ENCODE peak calls at places on chromosomes 1 and 21, in seven cellular contexts. One of them, this sample, is unnamed.

GRCh38 chr1:117373932-117374331 is 6.7 kb downstream of the MAN1A2 start:
- DNase-seq in AG04450: no peak
- DNase-seq in neural progenitor cell: no peak
- DNase-seq in cardiac muscle cell: no peak
- DNase-seq in brain microvascular endothelial cell: no peak
- DNase-seq in fibroblast of lung: no peak
- DNase-seq in bronchial epithelial cell: no peak
- DNase-seq in this sample: no peak

GRCh38 chr1:93750946-93751345 is 69.3 kb upstream of the BCAR3 start:
- DNase-seq in AG04450: no peak
- DNase-seq in neural progenitor cell: no peak
- DNase-seq in cardiac muscle cell: no peak
- DNase-seq in brain microvascular endothelial cell: no peak
- DNase-seq in fibroblast of lung: no peak
- DNase-seq in bronchial epithelial cell: no peak
- DNase-seq in this sample: no peak

GRCh38 chr1:40820911-40821693 is 37.5 kb downstream of the KCNQ4 start:
- DNase-seq in AG04450: no peak
- DNase-seq in neural progenitor cell: no peak
- DNase-seq in cardiac muscle cell: no peak
- DNase-seq in brain microvascular endothelial cell: no peak
- DNase-seq in fibroblast of lung: no peak
- DNase-seq in bronchial epithelial cell: no peak
- DNase-seq in this sample: no peak

GRCh38 chr21:17050156-17050555 is 462.7 kb upstream of the CXADR start:
- DNase-seq in AG04450: no peak
- DNase-seq in neural progenitor cell: no peak
- DNase-seq in cardiac muscle cell: no peak
- DNase-seq in brain microvascular endothelial cell: no peak
- DNase-seq in fibroblast of lung: peak; percentile 17
- DNase-seq in bronchial epithelial cell: no peak
- DNase-seq in this sample: no peak

GRCh38 chr1:234609528-234610042 is 393 bp downstream of the IRF2BP2 start:
- DNase-seq in AG04450: no peak
- DNase-seq in neural progenitor cell: peak; percentile 65
- DNase-seq in cardiac muscle cell: peak; percentile 46
- DNase-seq in brain microvascular endothelial cell: no peak
- DNase-seq in fibroblast of lung: no peak
- DNase-seq in bronchial epithelial cell: no peak
- DNase-seq in this sample: no peak

GRCh38 chr21:44751799-44752636 is 40.6 kb upstream of the TSPEAR start:
- DNase-seq in AG04450: no peak
- DNase-seq in neural progenitor cell: no peak
- DNase-seq in cardiac muscle cell: no peak
- DNase-seq in brain microvascular endothelial cell: no peak
- DNase-seq in fibroblast of lung: no peak
- DNase-seq in bronchial epithelial cell: no peak
- DNase-seq in this sample: no peak

GRCh38 chr1:213292653-213293052 is 241.6 kb downstream of the RPS6KC1 start:
- DNase-seq in AG04450: no peak
- DNase-seq in neural progenitor cell: no peak
- DNase-seq in cardiac muscle cell: no peak
- DNase-seq in brain microvascular endothelial cell: no peak
- DNase-seq in fibroblast of lung: no peak
- DNase-seq in bronchial epithelial cell: no peak
- DNase-seq in this sample: no peak

GRCh38 chr1:153799566-153800465 is 24.6 kb downstream of the SLC27A3 start:
- DNase-seq in AG04450: no peak
- DNase-seq in neural progenitor cell: no peak
- DNase-seq in cardiac muscle cell: no peak
- DNase-seq in brain microvascular endothelial cell: no peak
- DNase-seq in fibroblast of lung: no peak
- DNase-seq in bronchial epithelial cell: no peak
- DNase-seq in this sample: no peak

GRCh38 chr1:184407816-184408510 is 21.1 kb downstream of the C1orf21 start:
- DNase-seq in AG04450: no peak
- DNase-seq in neural progenitor cell: no peak
- DNase-seq in cardiac muscle cell: no peak
- DNase-seq in brain microvascular endothelial cell: no peak
- DNase-seq in fibroblast of lung: peak; percentile 62
- DNase-seq in bronchial epithelial cell: peak; percentile 53
- DNase-seq in this sample: no peak

DNA sequence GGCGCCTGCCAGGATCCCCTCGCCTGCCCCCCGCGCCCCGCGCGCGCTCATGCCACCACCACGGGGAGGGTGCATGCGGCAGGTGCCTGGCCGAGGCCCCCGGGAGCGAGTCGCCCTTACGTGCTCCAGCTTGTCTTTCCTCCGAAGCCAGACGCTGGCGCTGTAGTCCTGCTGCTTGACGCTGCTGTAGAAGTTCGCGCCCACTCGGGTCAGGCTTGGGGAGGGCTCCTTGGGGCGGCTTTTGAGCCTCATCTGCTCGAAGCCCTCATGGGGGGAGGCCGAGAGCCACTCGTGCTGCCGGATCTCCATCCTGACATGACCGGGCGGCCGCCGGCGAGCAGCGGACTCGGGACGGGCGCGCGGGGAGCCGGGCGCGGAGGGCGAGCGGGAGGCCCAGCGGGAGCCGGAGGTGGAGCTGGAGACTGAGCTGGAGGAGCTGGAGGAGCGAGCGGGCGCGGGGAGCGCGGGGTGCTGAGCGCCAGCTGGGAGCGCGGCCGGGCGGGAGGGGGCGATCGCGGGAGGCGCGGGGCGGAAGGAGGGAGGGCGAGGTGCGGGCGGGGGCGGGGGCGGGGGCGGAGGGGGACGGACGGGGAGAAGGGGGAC is 428 bp downstream of the PLD5 start:
- DNase-seq in AG04450: no peak
- DNase-seq in neural progenitor cell: peak; percentile 85
- DNase-seq in cardiac muscle cell: peak; percentile 80
- DNase-seq in brain microvascular endothelial cell: no peak
- DNase-seq in fibroblast of lung: peak; percentile 26
- DNase-seq in bronchial epithelial cell: peak; percentile 12
- DNase-seq in this sample: peak; percentile 50
- H3K27me3 ChIP-seq in AG04450: peaks cover 24% of the 10 kb centered on the region
- H3K27me3 ChIP-seq in neural progenitor cell: peaks cover 23% of the 10 kb centered on the region
- H3K27me3 ChIP-seq in cardiac muscle cell: peaks cover 84% of the 10 kb centered on the region
- H3K27me3 ChIP-seq in brain microvascular endothelial cell: peaks cover 31% of the 10 kb centered on the region
- H3K27me3 ChIP-seq in fibroblast of lung: peaks cover 21% of the 10 kb centered on the region
- H3K27me3 ChIP-seq in bronchial epithelial cell: peaks cover 25% of the 10 kb centered on the region
- H3K27me3 ChIP-seq in this sample: no peaks in the 10 kb centered on the region

DNA sequence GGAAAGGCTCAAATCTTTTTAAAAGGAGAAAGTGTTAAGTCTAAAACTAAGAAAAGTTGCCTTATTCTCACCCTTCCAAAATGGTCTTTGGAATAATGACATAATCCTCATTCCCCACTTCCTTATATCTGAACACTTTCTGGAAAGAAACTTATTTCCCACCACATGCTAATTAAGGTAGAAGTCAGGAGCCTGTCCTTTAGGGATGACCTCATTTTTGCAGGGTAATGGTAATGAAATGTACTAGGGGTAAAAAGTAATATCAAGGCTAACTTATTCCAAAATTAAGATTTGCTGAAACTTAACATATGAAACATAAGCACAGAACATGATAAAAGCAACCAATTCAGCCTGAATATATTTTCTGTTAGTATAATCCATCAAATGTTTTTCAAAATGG is 29.4 kb upstream of the C1orf185 start:
- DNase-seq in AG04450: no peak
- DNase-seq in neural progenitor cell: no peak
- DNase-seq in cardiac muscle cell: no peak
- DNase-seq in brain microvascular endothelial cell: no peak
- DNase-seq in fibroblast of lung: no peak
- DNase-seq in bronchial epithelial cell: no peak
- DNase-seq in this sample: no peak
- H3K27me3 ChIP-seq in AG04450: peaks cover 3% of the 10 kb centered on the region
- H3K27me3 ChIP-seq in neural progenitor cell: no peaks in the 10 kb centered on the region
- H3K27me3 ChIP-seq in cardiac muscle cell: peaks cover 3% of the 10 kb centered on the region
- H3K27me3 ChIP-seq in brain microvascular endothelial cell: no peaks in the 10 kb centered on the region
- H3K27me3 ChIP-seq in fibroblast of lung: no peaks in the 10 kb centered on the region
- H3K27me3 ChIP-seq in bronchial epithelial cell: no peaks in the 10 kb centered on the region
- H3K27me3 ChIP-seq in this sample: no peaks in the 10 kb centered on the region

DNA sequence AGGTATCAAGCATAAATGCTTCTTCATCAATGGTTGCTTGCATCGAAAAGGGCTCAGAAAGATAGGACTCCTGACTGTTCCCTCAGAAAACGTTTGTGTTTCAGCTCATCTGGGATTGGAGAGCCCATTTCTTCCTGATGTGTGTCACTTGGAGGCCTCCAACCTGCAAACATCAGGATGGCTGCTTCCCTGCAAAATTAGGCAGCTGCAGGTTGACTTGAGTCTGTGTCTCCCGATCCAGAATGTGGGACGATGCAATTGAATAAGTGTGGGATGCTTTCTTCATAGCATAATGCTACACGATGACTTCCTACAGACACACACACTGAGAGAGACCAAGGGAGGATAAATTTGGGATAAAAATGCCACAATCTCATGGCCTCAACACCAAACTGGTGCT is 42.2 kb downstream of the OLIG1 start:
- DNase-seq in AG04450: no peak
- DNase-seq in neural progenitor cell: no peak
- DNase-seq in cardiac muscle cell: no peak
- DNase-seq in brain microvascular endothelial cell: no peak
- DNase-seq in fibroblast of lung: no peak
- DNase-seq in bronchial epithelial cell: no peak
- DNase-seq in this sample: no peak
- H3K27me3 ChIP-seq in AG04450: peaks cover 78% of the 10 kb centered on the region
- H3K27me3 ChIP-seq in neural progenitor cell: peaks cover 96% of the 10 kb centered on the region
- H3K27me3 ChIP-seq in cardiac muscle cell: peaks cover 47% of the 10 kb centered on the region
- H3K27me3 ChIP-seq in brain microvascular endothelial cell: peaks cover 75% of the 10 kb centered on the region
- H3K27me3 ChIP-seq in fibroblast of lung: peaks cover 53% of the 10 kb centered on the region
- H3K27me3 ChIP-seq in bronchial epithelial cell: peaks cover 18% of the 10 kb centered on the region
- H3K27me3 ChIP-seq in this sample: peaks cover 48% of the 10 kb centered on the region

GRCh38 chr1:39729842-39730241 is 8.8 kb upstream of the PPIE start:
- DNase-seq in AG04450: no peak
- DNase-seq in neural progenitor cell: no peak
- DNase-seq in cardiac muscle cell: no peak
- DNase-seq in brain microvascular endothelial cell: no peak
- DNase-seq in fibroblast of lung: no peak
- DNase-seq in bronchial epithelial cell: no peak
- DNase-seq in this sample: no peak

GRCh38 chr1:39733161-39733560 is 5.5 kb upstream of the PPIE start:
- DNase-seq in AG04450: no peak
- DNase-seq in neural progenitor cell: no peak
- DNase-seq in cardiac muscle cell: no peak
- DNase-seq in brain microvascular endothelial cell: no peak
- DNase-seq in fibroblast of lung: no peak
- DNase-seq in bronchial epithelial cell: peak; percentile 53
- DNase-seq in this sample: no peak

GRCh38 chr1:39729030-39729429 is 9.7 kb upstream of the PPIE start:
- DNase-seq in AG04450: no peak
- DNase-seq in neural progenitor cell: no peak
- DNase-seq in cardiac muscle cell: no peak
- DNase-seq in brain microvascular endothelial cell: no peak
- DNase-seq in fibroblast of lung: no peak
- DNase-seq in bronchial epithelial cell: peak; percentile 58
- DNase-seq in this sample: no peak

GRCh38 chr1:39735731-39736130 is 3.0 kb upstream of the PPIE start:
- DNase-seq in AG04450: no peak
- DNase-seq in neural progenitor cell: no peak
- DNase-seq in cardiac muscle cell: no peak
- DNase-seq in brain microvascular endothelial cell: no peak
- DNase-seq in fibroblast of lung: no peak
- DNase-seq in bronchial epithelial cell: peak; percentile 18
- DNase-seq in this sample: no peak

DNA sequence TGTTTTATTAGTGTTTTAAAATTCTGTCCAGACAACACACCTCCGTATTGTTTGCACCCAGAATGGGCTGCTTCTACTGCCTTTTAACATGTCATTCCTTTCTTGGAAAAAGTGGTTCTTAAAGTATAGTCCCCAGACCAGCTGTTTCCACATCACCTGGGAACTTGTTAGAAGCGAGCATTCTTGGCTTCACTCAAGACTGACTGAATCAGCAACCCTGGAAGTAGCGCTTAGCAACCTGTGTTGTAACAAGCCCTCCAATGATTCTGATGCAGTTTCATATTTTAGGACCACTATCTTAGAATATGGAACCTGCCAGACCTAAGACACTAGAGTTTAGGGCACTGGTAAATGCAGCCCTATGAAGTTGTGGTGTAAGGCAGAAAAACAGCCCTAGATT is 6.0 kb upstream of the PPIE start:
- DNase-seq in AG04450: no peak
- DNase-seq in neural progenitor cell: no peak
- DNase-seq in cardiac muscle cell: no peak
- DNase-seq in brain microvascular endothelial cell: no peak
- DNase-seq in fibroblast of lung: no peak
- DNase-seq in bronchial epithelial cell: peak; percentile 61
- DNase-seq in this sample: no peak
- H3K27me3 ChIP-seq in AG04450: peaks cover 34% of the 10 kb centered on the region
- H3K27me3 ChIP-seq in neural progenitor cell: peaks cover 100% of the 10 kb centered on the region
- H3K27me3 ChIP-seq in cardiac muscle cell: peaks cover 97% of the 10 kb centered on the region
- H3K27me3 ChIP-seq in brain microvascular endothelial cell: peaks cover 22% of the 10 kb centered on the region
- H3K27me3 ChIP-seq in fibroblast of lung: peaks cover 33% of the 10 kb centered on the region
- H3K27me3 ChIP-seq in bronchial epithelial cell: no peaks in the 10 kb centered on the region
- H3K27me3 ChIP-seq in this sample: no peaks in the 10 kb centered on the region

GRCh38 chr1:913491-914252 is 10.1 kb upstream of the SAMD11 start:
- DNase-seq in AG04450: no peak
- DNase-seq in neural progenitor cell: no peak
- DNase-seq in cardiac muscle cell: no peak
- DNase-seq in brain microvascular endothelial cell: no peak
- DNase-seq in fibroblast of lung: no peak
- DNase-seq in bronchial epithelial cell: no peak
- DNase-seq in this sample: no peak

GRCh38 chr1:914253-914890 is 9.4 kb upstream of the SAMD11 start:
- DNase-seq in AG04450: no peak
- DNase-seq in neural progenitor cell: no peak
- DNase-seq in cardiac muscle cell: no peak
- DNase-seq in brain microvascular endothelial cell: no peak
- DNase-seq in fibroblast of lung: no peak
- DNase-seq in bronchial epithelial cell: no peak
- DNase-seq in this sample: no peak

GRCh38 chr1:916173-917075 is 7.3 kb upstream of the SAMD11 start:
- DNase-seq in AG04450: no peak
- DNase-seq in neural progenitor cell: no peak
- DNase-seq in cardiac muscle cell: no peak
- DNase-seq in brain microvascular endothelial cell: no peak
- DNase-seq in fibroblast of lung: no peak
- DNase-seq in bronchial epithelial cell: no peak
- DNase-seq in this sample: no peak

GRCh38 chr1:915295-916172 is 8.2 kb upstream of the SAMD11 start:
- DNase-seq in AG04450: no peak
- DNase-seq in neural progenitor cell: no peak
- DNase-seq in cardiac muscle cell: no peak
- DNase-seq in brain microvascular endothelial cell: no peak
- DNase-seq in fibroblast of lung: no peak
- DNase-seq in bronchial epithelial cell: no peak
- DNase-seq in this sample: no peak

DNA sequence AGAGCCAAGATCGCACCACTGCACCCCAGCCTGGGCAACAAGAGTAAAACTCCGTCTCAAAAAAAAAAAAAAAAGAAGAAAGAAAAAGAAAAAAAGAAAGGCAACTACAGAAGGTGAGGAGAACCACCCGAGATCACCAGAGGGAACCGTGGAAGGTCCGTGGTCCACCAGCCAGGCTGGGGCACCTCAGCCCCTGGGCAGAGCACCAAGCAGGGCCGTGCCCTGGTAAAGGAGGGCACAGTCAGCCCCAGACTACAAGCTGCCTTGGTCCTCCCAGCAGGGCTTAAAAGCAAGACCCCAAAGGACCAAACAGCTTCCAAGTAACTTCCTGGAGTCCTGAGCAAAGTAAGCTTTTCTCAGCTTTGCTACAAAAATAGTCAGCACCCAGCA is 8.8 kb upstream of the SAMD11 start:
- DNase-seq in AG04450: no peak
- DNase-seq in neural progenitor cell: no peak
- DNase-seq in cardiac muscle cell: no peak
- DNase-seq in brain microvascular endothelial cell: no peak
- DNase-seq in fibroblast of lung: no peak
- DNase-seq in bronchial epithelial cell: no peak
- DNase-seq in this sample: no peak
- H3K27me3 ChIP-seq in AG04450: peaks cover 2% of the 10 kb centered on the region
- H3K27me3 ChIP-seq in neural progenitor cell: peaks cover 96% of the 10 kb centered on the region
- H3K27me3 ChIP-seq in cardiac muscle cell: no peaks in the 10 kb centered on the region
- H3K27me3 ChIP-seq in brain microvascular endothelial cell: peaks cover 44% of the 10 kb centered on the region
- H3K27me3 ChIP-seq in fibroblast of lung: peaks cover 46% of the 10 kb centered on the region
- H3K27me3 ChIP-seq in bronchial epithelial cell: peaks cover 64% of the 10 kb centered on the region
- H3K27me3 ChIP-seq in this sample: peaks cover 15% of the 10 kb centered on the region

This sample was measured in breast epithelium.